ENCODE peak calls at places on chromosomes 1 and 21, in four cellular contexts. S, O, P and B are unnamed samples.

GRCh38 chr1:48644950-48645605 is 131.6 kb downstream of the BEND5 start:
- DNase-seq in S (no peak), O (peak; percentile 56), P (no peak), B (no peak)

GRCh38 chr1:30523055-30524020 is 200.0 kb downstream of the MATN1 start:
- DNase-seq in S (no peak), O (no peak), P (no peak), B (no peak)

GRCh38 chr21:35565204-35565611 is 495.1 kb downstream of the SETD4 start:
- DNase-seq in S (no peak), O (no peak), P (no peak), B (peak; percentile 42)

GRCh38 chr1:42935313-42935624 is 23.4 kb downstream of the SLC2A1 start:
- DNase-seq in S (no peak), O (peak; percentile 2), P (no peak), B (no peak)

GRCh38 chr1:72060466-72060865 is 221.9 kb downstream of the NEGR1 start:
- DNase-seq in S (no peak), O (peak; percentile 63), P (no peak), B (no peak)

GRCh38 chr1:41902125-41902524 is 16.6 kb downstream of the HIVEP3 start:
- DNase-seq in S (peak; percentile 17), O (no peak), P (no peak), B (no peak)

GRCh38 chr21:35178812-35179211 is 129.7 kb upstream of the RUNX1 start:
- DNase-seq in S (no peak), O (no peak), P (no peak), B (no peak)

GRCh38 chr1:197904126-197904787 is 1.8 kb downstream of the C1orf53 start:
- DNase-seq in S (no peak), O (peak; percentile 23), P (no peak), B (no peak)

GRCh38 chr1:203045821-203046594 is 19.7 kb downstream of the PPFIA4 start:
- DNase-seq in S (no peak), O (no peak), P (peak; percentile 75), B (no peak)

GRCh38 chr1:3122311-3122710 is 53.3 kb downstream of the PRDM16 start:
- DNase-seq in S (no peak), O (no peak), P (no peak), B (no peak)

GRCh38 chr1:214516434-214517326 is 34.7 kb downstream of the PTPN14 start:
- DNase-seq in S (no peak), O (no peak), P (no peak), B (no peak)

GRCh38 chr1:92117526-92117925 is 37.4 kb downstream of the BTBD8 start:
- DNase-seq in S (no peak), O (no peak), P (no peak), B (no peak)

GRCh38 chr1:70667771-70668170 is 256.7 kb downstream of the CTH start:
- DNase-seq in S (no peak), O (no peak), P (no peak), B (no peak)

GRCh38 chr1:154906621-154907081 is 29.9 kb downstream of the PMVK start:
- DNase-seq in S (no peak), O (no peak), P (no peak), B (no peak)

GRCh38 chr1:94100785-94101612 is 19.9 kb downstream of the ABCA4 start:
- DNase-seq in S (no peak), O (no peak), P (peak; percentile 61), B (no peak)

GRCh38 chr1:73343947-73344346 is 854.0 kb downstream of the LRRIQ3 start:
- DNase-seq in S (no peak), O (no peak), P (no peak), B (no peak)

GRCh38 chr1:201279313-201279712 is 4.0 kb upstream of the PKP1 start:
- DNase-seq in S (no peak), O (no peak), P (no peak), B (no peak)